ENCODE peak calls at places on chromosomes 16 and 17, in five cellular contexts. A is stomach, L is endothelial cell of umbilical vein, E is transverse colon, Q is spleen. P is an unnamed sample. For H3K9me3, the result is how much of the 10 kb centered on the place peaks cover.

GRCh38 chr17:9432867-9433495 is 142.6 kb downstream of the STX8 start:
- DNase-seq in E (no peak), L (no peak), A (no peak), Q (no peak), P (no peak)

GRCh38 chr16:27452569-27453475 is 50.8 kb downstream of the IL21R start:
- DNase-seq in Q (no peak), A (no peak), L (no peak), E (no peak), P (no peak)

GRCh38 chr16:8798174-8798527 is 512 bp downstream of the PMM2 start:
- DNase-seq in E (no peak), A (no peak), L (no peak), Q (no peak), P (no peak)

GRCh38 chr16:88619859-88620655 is 18.3 kb upstream of the IL17C start:
- DNase-seq in Q (no peak), A (no peak), E (peak), L (no peak), P (no peak)

GRCh38 chr17:43755389-43755875 is 3.2 kb downstream of the SOST start:
- DNase-seq in E (no peak), Q (peak), L (no peak), A (no peak), P (no peak)

GRCh38 chr16:16045879-16046278 is 96.5 kb downstream of the ABCC1 start:
- DNase-seq in L (no peak), Q (no peak), A (no peak), E (no peak), P (no peak)

GRCh38 chr17:68592667-68593330 is 8.4 kb downstream of the FAM20A start:
- DNase-seq in L (no peak), Q (no peak), E (no peak), A (no peak), P (no peak)

GRCh38 chr17:45269912-45270311 is 8.0 kb upstream of the SPATA32 start:
- DNase-seq in A (no peak), Q (no peak), E (no peak), L (no peak), P (no peak)

GRCh38 chr17:66923881-66924280 is 40.6 kb upstream of the CACNG4 start:
- DNase-seq in E (no peak), A (no peak), L (no peak), Q (no peak), P (no peak)

GRCh38 chr16:3652373-3653037 is 2.0 kb upstream of the DNASE1 start:
- DNase-seq in A (peak), L (no peak), E (peak), Q (peak), P (no peak)

GRCh38 chr16:27499659-27500055 is 50.1 kb downstream of the GTF3C1 start:
- DNase-seq in E (no peak), L (no peak), A (no peak), Q (no peak), P (no peak)

GRCh38 chr16:29720703-29721102 is 25.1 kb downstream of the C16orf54 start:
- DNase-seq in L (no peak), A (no peak), E (no peak), Q (no peak), P (no peak)

GRCh38 chr16:86567701-86568571 is 1.3 kb downstream of the FOXC2 start:
- DNase-seq in A (no peak), L (peak), E (no peak), Q (peak), P (no peak)

GRCh38 chr17:57242148-57242547 is 14.2 kb upstream of the MSI2 start:
- DNase-seq in E (no peak), A (no peak), Q (no peak), L (no peak), P (no peak)

GRCh38 chr17:75478508-75478907 is 22.1 kb downstream of the TMEM94 start:
- DNase-seq in L (no peak), E (no peak), A (no peak), Q (no peak), P (no peak)

GRCh38 chr16:1981972-1982574 is 804 bp upstream of the NOXO1 start:
- DNase-seq in Q (no peak), L (no peak), A (no peak), E (peak), P (peak)

GRCh38 chr16:1830213-1830612 is 3.2 kb downstream of the FAHD1 start:
- DNase-seq in E (peak), A (peak), L (no peak), Q (no peak), P (no peak)

GRCh38 chr16:17475104-17475503 is 4.3 kb upstream of the XYLT1 start:
- DNase-seq in Q (peak), L (no peak), E (no peak), A (no peak), P (no peak)

GRCh38 chr16:12811441-12812198 is 7.9 kb upstream of the CPPED1 start:
- DNase-seq in L (no peak), E (no peak), Q (no peak), A (no peak), P (peak)

GRCh38 chr16:66814734-66815133 is 13.3 kb upstream of the TERB1 start:
- DNase-seq in L (no peak), E (no peak), A (no peak), Q (no peak), P (no peak)

GRCh38 chr17:82098169-82098938 is at the start of gene FASN:
- DNase-seq in Q (peak), E (peak), A (peak), L (peak), P (peak)

GRCh38 chr17:70091681-70092080 is 16.7 kb downstream of the KCNJ16 start:
- DNase-seq in A (no peak), L (peak), E (no peak), Q (no peak), P (no peak)

GRCh38 chr17:70093163-70093562 is 18.1 kb downstream of the KCNJ16 start:
- DNase-seq in L (no peak), A (no peak), Q (no peak), E (no peak), P (no peak)

GRCh38 chr17:70086468-70086867 is 11.4 kb downstream of the KCNJ16 start:
- DNase-seq in L (peak), A (no peak), Q (no peak), E (no peak), P (no peak)

GRCh38 chr17:70091005-70091568 is 16.1 kb downstream of the KCNJ16 start:
- DNase-seq in Q (no peak), A (no peak), L (peak), E (no peak), P (no peak)

GRCh38 chr17:70089513-70090148 is 14.6 kb downstream of the KCNJ16 start:
- DNase-seq in E (no peak), A (no peak), L (no peak), Q (no peak), P (peak)
- TF ChIP-seq POLR2AphosphoS5 in E (no peak), A (peak), L (no peak), Q (no peak), P (peak)

GRCh38 chr17:70956731-70957130 is 787.4 kb downstream of the KCNJ2 start:
- DNase-seq in L (no peak), A (no peak), Q (no peak), E (no peak), P (no peak)
- H3K9me3 ChIP-seq in L (under half), A (under half), Q (under half), E (under half), P (under half)

GRCh38 chr16:67948015-67948414 is 4.1 kb upstream of the LCAT start:
- DNase-seq in E (no peak), Q (no peak), L (no peak), A (no peak), P (no peak)
- TF ChIP-seq POLR2AphosphoS5 in E (no peak), Q (peak), L (no peak), A (no peak), P (no peak)

DNA sequence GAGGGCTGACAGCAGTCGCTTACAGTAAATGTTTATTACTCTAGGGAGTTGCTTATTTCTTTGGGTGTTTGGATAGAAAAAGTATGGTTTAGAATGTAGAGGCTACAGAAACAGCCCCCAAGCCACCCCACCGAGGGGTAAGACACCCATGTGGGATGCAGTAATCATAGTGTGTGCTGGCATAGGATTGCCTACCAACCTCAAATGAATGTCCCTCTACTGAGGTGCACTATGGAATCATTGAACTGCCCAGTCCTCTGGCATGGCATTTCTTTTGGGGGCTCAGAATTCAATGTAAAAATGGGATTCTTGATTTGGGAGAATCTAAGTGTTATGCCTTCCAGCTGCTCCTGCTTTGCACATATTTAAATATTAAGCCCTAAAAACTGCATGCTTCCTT is 46.8 kb downstream of the ZNF267 start:
- DNase-seq in L (no peak), A (no peak), Q (no peak), E (no peak), P (no peak)
- H3K9me3 ChIP-seq in L (under half), A (half or more), Q (half or more), E (half or more), P (under half)

DNA sequence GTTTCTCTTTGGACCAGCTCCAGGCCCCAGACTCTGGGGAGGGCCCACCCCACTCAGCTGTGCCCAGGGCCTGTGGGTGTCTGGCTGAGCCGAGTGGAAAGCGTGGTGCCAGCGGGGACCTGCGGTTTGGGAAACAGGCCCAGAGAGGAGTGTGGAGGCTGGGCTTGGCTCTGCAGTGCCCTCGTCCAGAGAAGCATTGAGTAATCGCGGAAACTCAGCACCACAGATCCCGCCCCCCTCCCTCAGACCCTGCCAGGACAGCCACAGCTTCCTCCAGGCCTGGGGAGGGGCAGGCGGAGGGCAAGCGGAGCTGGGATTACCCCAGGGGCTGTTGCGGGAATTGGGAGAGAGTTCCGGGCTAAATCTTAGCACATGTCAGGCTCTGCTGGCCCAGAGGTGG is 14.6 kb upstream of the PITPNA start:
- DNase-seq in A (peak), Q (peak), L (peak), E (peak), P (peak)
- TF ChIP-seq POLR2AphosphoS5 in A (peak), Q (peak), L (peak), E (peak), P (peak)

P was measured in prostate gland.